ENCODE peak calls at places on chromosomes 11 and 22, in eight cellular contexts. B, Y, X, F, P, O, R and N are unnamed samples.

GRCh38 chr11:30789270-30789669 is 203.1 kb upstream of the MPPED2 start:
- DNase-seq in B (no peak), Y (no peak), X (no peak), F (no peak), P (no peak), O (no peak), R (no peak), N (no peak)

GRCh38 chr11:111426615-111427014 is 47.5 kb upstream of the POU2AF1 start:
- DNase-seq in B (no peak), Y (no peak), X (no peak), F (no peak), P (no peak), O (no peak), R (no peak), N (no peak)

GRCh38 chr22:46214616-46215015 is 35.5 kb downstream of the CDPF1 start:
- DNase-seq in B (no peak), Y (no peak), X (no peak), F (no peak), P (no peak), O (no peak), R (no peak), N (no peak)

GRCh38 chr11:46240861-46241260 is 36.6 kb upstream of the CREB3L1 start:
- DNase-seq in B (no peak), Y (no peak), X (no peak), F (no peak), P (no peak), O (no peak), R (no peak), N (no peak)

GRCh38 chr11:43575931-43576833 is 104.4 kb upstream of the HSD17B12 start:
- DNase-seq in B (no peak), Y (no peak), X (no peak), F (no peak), P (no peak), O (no peak), R (no peak), N (no peak)

GRCh38 chr11:15705886-15706285 is 591.2 kb downstream of the INSC start:
- DNase-seq in B (no peak), Y (no peak), X (no peak), F (no peak), P (no peak), O (no peak), R (no peak), N (no peak)

GRCh38 chr11:62921201-62921572 is at the start of gene CHRM1:
- DNase-seq in B (no peak), Y (no peak), X (no peak), F (no peak), P (no peak), O (no peak), R (no peak), N (no peak)

GRCh38 chr11:29328961-29329441 is 687.8 kb downstream of the KCNA4 start:
- DNase-seq in B (no peak), Y (no peak), X (no peak), F (no peak), P (no peak), O (no peak), R (no peak), N (no peak)

GRCh38 chr22:26466196-26466595 is 17.4 kb downstream of the HPS4 start:
- DNase-seq in B (no peak), Y (no peak), X (no peak), F (no peak), P (no peak), O (no peak), R (no peak), N (no peak)

GRCh38 chr11:15967966-15968365 is 388.4 kb downstream of the SOX6 start:
- DNase-seq in B (no peak), Y (no peak), X (no peak), F (no peak), P (no peak), O (no peak), R (no peak), N (no peak)

GRCh38 chr11:134497586-134497985 is 85.5 kb upstream of the B3GAT1 start:
- DNase-seq in B (no peak), Y (no peak), X (no peak), F (no peak), P (no peak), O (no peak), R (no peak), N (no peak)

GRCh38 chr11:45450189-45450588 is 164.0 kb upstream of the SYT13 start:
- DNase-seq in B (no peak), Y (no peak), X (no peak), F (no peak), P (no peak), O (peak), R (no peak), N (no peak)

GRCh38 chr22:27615408-27615807 is 186.1 kb downstream of the MN1 start:
- DNase-seq in B (no peak), Y (no peak), X (no peak), F (no peak), P (no peak), O (no peak), R (no peak), N (no peak)

GRCh38 chr11:13073119-13073981 is 64.2 kb downstream of the RASSF10 start:
- DNase-seq in B (no peak), Y (no peak), X (no peak), F (no peak), P (no peak), O (no peak), R (no peak), N (no peak)

GRCh38 chr22:36977401-36977861 is 41.8 kb downstream of the TST start:
- DNase-seq in B (peak), Y (peak), X (peak), F (peak), P (peak), O (no peak), R (peak), N (peak)

GRCh38 chr11:60982184-60982583 is 10.7 kb downstream of the CD6 start:
- DNase-seq in B (no peak), Y (peak), X (no peak), F (no peak), P (peak), O (no peak), R (no peak), N (no peak)

GRCh38 chr11:128310676-128311445 is 276.5 kb downstream of the ETS1 start:
- DNase-seq in B (no peak), Y (peak), X (no peak), F (no peak), P (no peak), O (no peak), R (no peak), N (no peak)

GRCh38 chr11:46948378-46949131 is 12.0 kb downstream of the CSTPP1 start:
- DNase-seq in B (no peak), Y (no peak), X (no peak), F (no peak), P (peak), O (peak), R (no peak), N (no peak)

GRCh38 chr11:61021661-61022212 is 50.3 kb downstream of the CD6 start:
- DNase-seq in B (no peak), Y (peak), X (no peak), F (peak), P (peak), O (no peak), R (peak), N (no peak)

GRCh38 chr11:1978865-1979473 is 18.7 kb downstream of the H19 start:
- DNase-seq in B (peak), Y (no peak), X (no peak), F (no peak), P (no peak), O (no peak), R (no peak), N (no peak)

GRCh38 chr22:30582788-30583575 is 8.5 kb upstream of the GAL3ST1 start:
- DNase-seq in B (no peak), Y (no peak), X (no peak), F (no peak), P (no peak), O (no peak), R (no peak), N (no peak)

GRCh38 chr11:125412177-125412496 is 83.9 kb downstream of the FEZ1 start:
- DNase-seq in B (no peak), Y (no peak), X (no peak), F (no peak), P (no peak), O (no peak), R (no peak), N (no peak)

GRCh38 chr11:47361419-47361818 is 8.9 kb upstream of the MYBPC3 start:
- DNase-seq in B (no peak), Y (no peak), X (no peak), F (no peak), P (no peak), O (no peak), R (no peak), N (no peak)

GRCh38 chr11:107598225-107599139 is 7.5 kb downstream of the ELMOD1 start:
- DNase-seq in B (peak), Y (peak), X (no peak), F (no peak), P (no peak), O (no peak), R (no peak), N (no peak)